ENCODE peak calls at places on chromosomes 1 and 21, in six cellular contexts. A, N, U, I, S and F are unnamed samples.
A peak's percentile ranks its signal among the peaks of the same experiment; 100 is the strongest.

GRCh38 chr1:60989745-60990718 is 92.3 kb upstream of the NFIA start:
- DNase-seq in A (no peak), N (peak; percentile 74), U (no peak), I (peak; percentile 26), S (no peak), F (no peak)

GRCh38 chr1:246012271-246012854 is 494.7 kb downstream of the SMYD3 start:
- DNase-seq in A (peak; percentile 68), N (no peak), U (no peak), I (peak; percentile 62), S (peak; percentile 31), F (peak; percentile 37)

GRCh38 chr1:109864960-109865611 is 45.6 kb upstream of the CSF1 start:
- DNase-seq in A (no peak), N (no peak), U (no peak), I (no peak), S (no peak), F (no peak)

GRCh38 chr1:8077120-8077573 is 51.0 kb upstream of the ERRFI1 start:
- DNase-seq in A (peak; percentile 66), N (peak; percentile 67), U (peak; percentile 80), I (peak; percentile 55), S (no peak), F (peak; percentile 82)

GRCh38 chr1:151846686-151847227 is 6.8 kb downstream of the THEM5 start:
- DNase-seq in A (no peak), N (no peak), U (no peak), I (no peak), S (no peak), F (no peak)

GRCh38 chr1:10734900-10735602 is 61.4 kb downstream of the CASZ1 start:
- DNase-seq in A (peak; percentile 73), N (peak; percentile 71), U (peak; percentile 72), I (no peak), S (no peak), F (no peak)

GRCh38 chr1:8858888-8859706 is 19.4 kb downstream of the ENO1 start:
- DNase-seq in A (peak; percentile 60), N (no peak), U (no peak), I (peak; percentile 64), S (no peak), F (peak; percentile 58)

GRCh38 chr1:1599030-1599916 is 662 bp downstream of the FNDC10 start:
- DNase-seq in A (peak; percentile 66), N (no peak), U (no peak), I (peak; percentile 74), S (no peak), F (no peak)

GRCh38 chr1:27959792-27960603 is at the start of gene XKR8:
- DNase-seq in A (peak; percentile 79), N (peak; percentile 88), U (peak; percentile 94), I (peak; percentile 79), S (no peak), F (peak; percentile 75)

GRCh38 chr1:97385536-97385935 is 535.3 kb downstream of the DPYD start:
- DNase-seq in A (no peak), N (no peak), U (no peak), I (no peak), S (no peak), F (no peak)

GRCh38 chr21:45975017-45975595 is 6.5 kb upstream of the COL6A1 start:
- DNase-seq in A (no peak), N (peak; percentile 84), U (no peak), I (no peak), S (no peak), F (no peak)

GRCh38 chr1:211537253-211537652 is 41.7 kb downstream of the SLC30A1 start:
- DNase-seq in A (no peak), N (no peak), U (no peak), I (peak; percentile 69), S (no peak), F (no peak)

GRCh38 chr1:235917267-235917811 is 50.6 kb upstream of the LYST start:
- DNase-seq in A (no peak), N (peak; percentile 75), U (peak; percentile 77), I (no peak), S (no peak), F (peak; percentile 96)

GRCh38 chr1:86965012-86965826 is 50.8 kb downstream of the HS2ST1 start:
- DNase-seq in A (peak; percentile 31), N (no peak), U (no peak), I (peak; percentile 24), S (peak; percentile 16), F (peak; percentile 37)

GRCh38 chr1:185886046-185886445 is 151.9 kb downstream of the HMCN1 start:
- DNase-seq in A (no peak), N (no peak), U (no peak), I (no peak), S (no peak), F (no peak)

GRCh38 chr1:173429517-173430477 is 47.3 kb upstream of the PRDX6 start:
- DNase-seq in A (peak; percentile 90), N (peak; percentile 93), U (peak; percentile 90), I (peak; percentile 85), S (no peak), F (peak; percentile 86)

GRCh38 chr21:42692688-42693087 is 39.3 kb downstream of the PDE9A start:
- DNase-seq in A (no peak), N (no peak), U (peak; percentile 48), I (no peak), S (no peak), F (no peak)

GRCh38 chr1:177928194-177928593 is 41.7 kb downstream of the SEC16B start:
- DNase-seq in A (peak; percentile 35), N (no peak), U (no peak), I (no peak), S (no peak), F (no peak)

GRCh38 chr1:8409107-8409506 is 91.2 kb downstream of the SLC45A1 start:
- DNase-seq in A (peak; percentile 67), N (no peak), U (no peak), I (peak; percentile 53), S (no peak), F (no peak)

GRCh38 chr1:167127661-167128060 is 33.8 kb downstream of the STYXL2 start:
- DNase-seq in A (no peak), N (no peak), U (no peak), I (no peak), S (no peak), F (no peak)

GRCh38 chr1:60898987-60899386 is 183.4 kb upstream of the NFIA start:
- DNase-seq in A (no peak), N (no peak), U (no peak), I (no peak), S (no peak), F (no peak)

GRCh38 chr1:8443558-8444194 is 125.8 kb downstream of the SLC45A1 start:
- DNase-seq in A (no peak), N (no peak), U (no peak), I (no peak), S (no peak), F (no peak)

GRCh38 chr21:41247561-41247968 is 69.0 kb upstream of the FAM3B start:
- DNase-seq in A (no peak), N (peak; percentile 49), U (no peak), I (peak; percentile 26), S (no peak), F (peak; percentile 28)

GRCh38 chr1:145927073-145927886 is at the start of gene RBM8A:
- DNase-seq in A (peak; percentile 96), N (peak; percentile 96), U (peak; percentile 92), I (peak; percentile 92), S (peak; percentile 97), F (peak; percentile 96)

GRCh38 chr1:60245371-60245770 is 171.8 kb upstream of the C1orf87 start:
- DNase-seq in A (no peak), N (no peak), U (no peak), I (no peak), S (no peak), F (no peak)

GRCh38 chr1:33048426-33048825 is 11.7 kb upstream of the AK2 start:
- DNase-seq in A (no peak), N (no peak), U (no peak), I (no peak), S (no peak), F (no peak)

GRCh38 chr1:115067460-115067859 is 21.8 kb downstream of the TSPAN2 start:
- DNase-seq in A (no peak), N (no peak), U (no peak), I (no peak), S (no peak), F (peak; percentile 88)
- H3K27me3 ChIP-seq in A (no peaks in the 10 kb centered on the region), N (no peaks in the 10 kb centered on the region), U (no peaks in the 10 kb centered on the region), I (no peaks in the 10 kb centered on the region), S (no peaks in the 10 kb centered on the region), F (no peaks in the 10 kb centered on the region)

DNA sequence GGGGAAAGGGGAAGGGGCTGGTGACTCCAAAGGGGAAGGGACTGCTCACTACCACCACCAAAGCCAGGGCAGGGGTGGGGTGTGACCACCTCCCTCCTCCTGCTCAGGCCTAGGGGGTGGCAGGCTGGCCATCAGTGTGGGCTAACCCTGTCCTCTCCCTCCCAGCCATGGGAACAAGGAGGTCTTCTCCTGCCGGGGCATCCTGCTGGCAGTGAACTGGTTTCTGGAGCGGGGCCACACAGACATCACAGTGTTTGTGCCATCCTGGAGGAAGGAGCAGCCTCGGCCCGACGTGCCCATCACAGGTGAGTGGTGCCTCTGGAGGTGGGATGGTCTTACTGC is 5.7 kb downstream of the ZC3H12A start:
- DNase-seq in A (no peak), N (no peak), U (no peak), I (no peak), S (no peak), F (no peak)
- H3K4me1 ChIP-seq in A (peaks cover 8% of the 10 kb centered on the region), N (peaks cover 40% of the 10 kb centered on the region), U (peaks cover 81% of the 10 kb centered on the region), I (peaks cover 50% of the 10 kb centered on the region), S (peaks cover 12% of the 10 kb centered on the region), F (peaks cover 52% of the 10 kb centered on the region)

DNA sequence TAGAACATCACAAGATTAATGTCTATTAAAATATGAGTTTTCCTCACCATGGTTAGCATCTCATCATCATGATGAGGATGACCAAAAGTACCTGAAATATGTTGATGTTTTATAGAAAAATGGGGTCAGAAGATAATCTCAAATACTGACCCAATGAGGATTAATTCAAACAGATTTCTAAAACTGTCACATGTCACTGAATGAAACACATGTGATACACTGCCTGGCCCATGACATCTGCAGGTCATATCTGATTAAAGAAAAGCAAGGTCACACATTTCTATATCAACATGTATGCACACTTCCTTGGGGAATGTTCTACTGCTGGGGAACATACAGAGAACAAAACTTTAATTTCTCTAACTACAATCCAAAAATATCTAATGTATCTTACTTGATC is 470.6 kb upstream of the ADGRL2 start:
- DNase-seq in A (no peak), N (no peak), U (no peak), I (no peak), S (no peak), F (no peak)
- H3K9me3 ChIP-seq in A (no peaks in the 10 kb centered on the region), N (no peaks in the 10 kb centered on the region), U (no peaks in the 10 kb centered on the region), I (no peaks in the 10 kb centered on the region), S (no peaks in the 10 kb centered on the region), F (no peaks in the 10 kb centered on the region)

GRCh38 chr1:68234094-68234493 is 1.8 kb upstream of the WLS start:
- DNase-seq in A (no peak), N (no peak), U (no peak), I (no peak), S (no peak), F (no peak)
- H3K27me3 ChIP-seq in A (peaks cover 2% of the 10 kb centered on the region), N (no peaks in the 10 kb centered on the region), U (no peaks in the 10 kb centered on the region), I (peaks cover 16% of the 10 kb centered on the region), S (peaks cover 61% of the 10 kb centered on the region), F (no peaks in the 10 kb centered on the region)